ENCODE peak calls at places on chromosome 20, in four cellular contexts. R is uterus, V is A549, M is kidney. H is an unnamed sample.

GRCh38 chr20:24782801-24783630 is 166.1 kb upstream of the CST7 start:
- DNase-seq in R (no peak), V (no peak), M (no peak), H (no peak)

GRCh38 chr20:2109425-2110210 is 8.0 kb downstream of the STK35 start:
- DNase-seq in R (no peak), V (no peak), M (peak), H (no peak)

GRCh38 chr20:32965581-32966373 is 38.5 kb downstream of the SUN5 start:
- DNase-seq in R (no peak), V (no peak), M (peak), H (no peak)

GRCh38 chr20:25084616-25085187 is 2.8 kb upstream of the VSX1 start:
- DNase-seq in R (no peak), V (no peak), M (no peak), H (no peak)

GRCh38 chr20:59577037-59577808 is 27.1 kb upstream of the PHACTR3 start:
- DNase-seq in R (no peak), V (no peak), M (no peak), H (no peak)

GRCh38 chr20:51380401-51381385 is 161.8 kb downstream of the NFATC2 start:
- DNase-seq in R (no peak), V (no peak), M (no peak), H (no peak)

GRCh38 chr20:19120011-19120410 is 92.4 kb upstream of the SLC24A3 start:
- DNase-seq in R (no peak), V (no peak), M (no peak), H (no peak)

GRCh38 chr20:41366546-41367392 is at the start of gene EMILIN3:
- DNase-seq in R (no peak), V (no peak), M (no peak), H (no peak)

GRCh38 chr20:8837396-8837795 is 231.5 kb upstream of the PLCB4 start:
- DNase-seq in R (no peak), V (peak), M (no peak), H (peak)

GRCh38 chr20:58271596-58272460 is 37.7 kb upstream of the RAB22A start:
- DNase-seq in R (no peak), V (no peak), M (no peak), H (no peak)

GRCh38 chr20:62605996-62606395 is 36.3 kb upstream of the SLCO4A1 start:
- DNase-seq in R (no peak), V (no peak), M (no peak), H (no peak)

GRCh38 chr20:62117658-62118057 is 4.6 kb upstream of the LSM14B start:
- DNase-seq in R (no peak), V (no peak), M (peak), H (no peak)

GRCh38 chr20:46901638-46902037 is 7.0 kb downstream of the EYA2 start:
- DNase-seq in R (no peak), V (no peak), M (no peak), H (no peak)

GRCh38 chr20:32010666-32011065 is 428 bp downstream of the CCM2L start:
- DNase-seq in R (no peak), V (no peak), M (no peak), H (no peak)

GRCh38 chr20:41476013-41476441 is 109.4 kb upstream of the EMILIN3 start:
- DNase-seq in R (no peak), V (peak), M (no peak), H (peak)

GRCh38 chr20:15342987-15343639 is 1005.7 kb upstream of the FLRT3 start:
- DNase-seq in R (peak), V (no peak), M (no peak), H (peak)

GRCh38 chr20:16477632-16478031 is 95.6 kb downstream of the KIF16B start:
- DNase-seq in R (no peak), V (no peak), M (no peak), H (no peak)

GRCh38 chr20:59164681-59165388 is 1.2 kb downstream of the ZNF831 start:
- DNase-seq in R (no peak), V (no peak), M (no peak), H (no peak)

GRCh38 chr20:50592282-50593004 is 82.3 kb downstream of the PTPN1 start:
- DNase-seq in R (peak), V (no peak), M (peak), H (no peak)

GRCh38 chr20:15875446-15875845 is 697.8 kb downstream of the KIF16B start:
- DNase-seq in R (no peak), V (no peak), M (no peak), H (peak)

GRCh38 chr20:6750438-6750837 is 17.0 kb upstream of the BMP2 start:
- DNase-seq in R (no peak), V (no peak), M (no peak), H (no peak)

GRCh38 chr20:32606107-32606506 is 21.0 kb upstream of the NOL4L start:
- DNase-seq in R (no peak), V (no peak), M (no peak), H (no peak)

GRCh38 chr20:35871311-35871771 is 83.0 kb downstream of the SCAND1 start:
- DNase-seq in R (peak), V (peak), M (no peak), H (no peak)

GRCh38 chr20:50425076-50425475 is 85.1 kb upstream of the PTPN1 start:
- DNase-seq in R (no peak), V (peak), M (no peak), H (no peak)

GRCh38 chr20:32980131-32980941 is 23.9 kb downstream of the SUN5 start:
- DNase-seq in R (no peak), V (no peak), M (no peak), H (no peak)

GRCh38 chr20:11378252-11378651 is 539.4 kb upstream of the BTBD3 start:
- DNase-seq in R (no peak), V (no peak), M (no peak), H (no peak)

GRCh38 chr20:42063176-42063575 is 445.0 kb upstream of the CHD6 start:
- DNase-seq in R (no peak), V (no peak), M (no peak), H (no peak)

GRCh38 chr20:35891375-35891774 is 62.9 kb downstream of the SCAND1 start:
- DNase-seq in R (no peak), V (no peak), M (no peak), H (no peak)

GRCh38 chr20:34085544-34086040 is 26.5 kb downstream of the EIF2S2 start:
- DNase-seq in R (no peak), V (no peak), M (no peak), H (no peak)

GRCh38 chr20:44253528-44253927 is 6.4 kb downstream of the GDAP1L1 start:
- DNase-seq in R (no peak), V (peak), M (no peak), H (no peak)
- TF ChIP-seq CTCF in R (no peak), V (no peak), M (no peak), H (no peak)

DNA sequence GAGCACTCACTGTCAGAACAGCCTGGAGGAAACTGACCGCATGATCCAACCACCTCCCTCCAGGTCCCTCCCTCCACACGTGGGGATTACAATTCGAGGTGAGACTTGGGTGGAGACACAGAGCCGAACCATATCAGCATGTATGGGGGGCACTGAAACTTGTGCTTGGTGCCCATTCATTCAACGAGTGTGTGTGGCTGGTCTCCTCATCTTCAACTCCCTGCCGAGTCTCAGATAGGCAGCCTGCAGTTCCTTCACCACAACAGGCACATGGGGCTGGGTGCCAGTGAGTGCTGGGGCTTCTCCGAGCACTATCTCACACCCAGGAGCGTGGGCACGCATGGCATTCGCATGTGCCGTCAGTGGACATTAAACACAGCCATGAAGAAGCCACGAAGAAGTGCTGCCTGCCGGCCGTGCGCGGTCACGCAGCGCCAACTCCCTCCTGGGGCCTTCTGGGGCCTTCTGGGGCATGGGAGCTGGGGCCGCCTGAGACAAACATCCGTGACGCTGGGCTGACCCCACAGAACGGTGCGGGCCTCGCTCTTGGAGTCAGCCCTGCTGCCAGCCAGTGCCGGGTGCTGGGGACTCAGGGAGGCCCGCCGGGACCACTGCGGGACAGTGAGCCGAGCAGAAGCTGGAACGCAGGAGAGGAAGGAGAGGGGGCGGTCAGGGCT is 714 bp upstream of the RTEL1 start:
- DNase-seq in R (peak), V (no peak), M (peak), H (no peak)
- H3K4me3 ChIP-seq in R (peak), V (no peak), M (peak), H (peak)

GRCh38 chr20:5316188-5317158 is at the start of gene PROKR2:
- DNase-seq in R (no peak), V (no peak), M (no peak), H (no peak)
- TF ChIP-seq CTCF in R (no peak), V (no peak), M (no peak), H (no peak)

DNA sequence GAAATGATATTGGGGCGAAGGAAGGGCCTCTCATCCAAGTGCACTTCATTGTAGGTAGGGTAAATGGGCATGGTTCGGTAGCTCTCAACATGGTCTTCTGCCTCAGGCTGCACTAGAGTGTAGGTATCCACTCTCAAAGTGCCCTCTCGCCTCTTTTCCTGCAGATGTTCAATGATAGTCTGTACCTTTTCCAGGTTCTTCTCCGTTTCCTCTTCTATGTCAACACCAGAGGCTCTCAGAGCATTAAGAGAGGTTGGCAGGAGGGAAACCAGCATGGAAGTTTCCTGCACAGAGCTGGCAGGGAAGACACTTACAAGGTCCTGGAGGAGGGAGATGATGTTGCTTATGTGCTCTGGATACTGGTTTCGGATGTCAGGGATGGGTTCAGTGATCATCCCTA is 7.1 kb downstream of the ZNFX1 start:
- DNase-seq in R (no peak), V (no peak), M (no peak), H (no peak)
- H3K4me3 ChIP-seq in R (no peak), V (no peak), M (no peak), H (no peak)

GRCh38 chr20:37941992-37942391 is 39.1 kb downstream of the VSTM2L start:
- DNase-seq in R (no peak), V (no peak), M (no peak), H (no peak)

GRCh38 chr20:37945034-37945660 is 42.2 kb downstream of the VSTM2L start:
- DNase-seq in R (no peak), V (no peak), M (no peak), H (no peak)

GRCh38 chr20:37943033-37943432 is 40.1 kb downstream of the VSTM2L start:
- DNase-seq in R (no peak), V (no peak), M (no peak), H (no peak)

GRCh38 chr20:37944456-37944981 is 41.6 kb downstream of the VSTM2L start:
- DNase-seq in R (no peak), V (no peak), M (no peak), H (no peak)

DNA sequence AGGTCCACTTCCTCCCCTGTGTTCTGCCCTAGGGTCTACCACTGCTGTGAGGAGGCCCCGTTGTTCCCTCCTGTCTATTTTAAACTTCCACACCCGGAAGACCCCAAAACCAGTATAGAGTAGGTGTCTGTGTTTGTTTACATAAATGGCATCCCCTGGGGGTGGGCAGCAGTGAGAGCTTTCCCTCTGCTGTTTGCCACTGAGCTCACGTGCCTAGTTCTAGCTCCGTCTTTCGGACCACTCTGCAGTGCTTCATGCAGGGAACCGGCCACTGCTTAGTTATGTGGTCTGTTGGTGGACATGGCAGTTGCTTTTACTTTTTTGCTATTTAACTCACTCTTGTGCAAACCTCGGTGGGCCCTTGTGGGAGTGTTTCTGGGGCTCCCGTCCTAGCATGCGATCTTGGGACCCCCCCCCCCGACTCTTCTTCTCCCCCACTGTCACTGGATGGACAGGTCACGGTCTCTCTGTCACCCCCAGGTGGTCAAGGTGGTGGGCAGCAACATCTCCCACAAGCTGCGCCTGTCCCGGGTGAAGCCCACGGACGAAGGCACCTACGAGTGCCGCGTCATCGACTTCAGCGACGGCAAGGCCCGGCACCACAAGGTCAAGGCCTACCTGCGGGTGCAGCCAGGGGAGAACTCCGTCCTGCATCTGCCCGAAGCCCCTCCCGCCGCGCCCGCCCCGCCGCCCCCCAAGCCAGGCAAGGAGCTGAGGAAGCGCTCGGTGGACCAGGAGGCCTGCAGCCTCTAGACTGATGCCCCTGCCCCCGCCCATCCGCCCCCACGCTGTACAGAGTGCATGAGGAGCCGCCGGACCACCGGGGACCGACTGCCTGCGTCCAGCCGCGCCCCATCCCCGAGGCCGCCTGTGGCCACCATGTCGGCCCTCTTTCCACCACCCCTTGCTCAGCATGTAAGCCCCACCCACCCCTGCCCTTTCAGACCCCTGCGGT is 40.9 kb downstream of the VSTM2L start:
- DNase-seq in R (no peak), V (no peak), M (no peak), H (no peak)
- TF ChIP-seq CTCF in R (no peak), V (no peak), M (no peak), H (no peak)